ENCODE peak calls at places on chromosomes 2 and 18, in five cellular contexts. T is kidney, J is endothelial cell, O is H9, Z is epithelial cell of esophagus. D is an unnamed sample.

GRCh38 chr2:165018207-165018606 is 62.9 kb upstream of the SLC38A11 start:
- DNase-seq in T (no peak), J (no peak), O (peak), Z (no peak), D (no peak)

GRCh38 chr18:24799720-24800119 is 339.3 kb downstream of the HRH4 start:
- DNase-seq in T (no peak), J (no peak), O (no peak), Z (peak), D (no peak)

GRCh38 chr2:107393516-107393915 is 433.2 kb upstream of the RGPD4 start:
- DNase-seq in T (no peak), J (no peak), O (no peak), Z (peak), D (no peak)

GRCh38 chr18:59085797-59086196 is 53.9 kb upstream of the SEC11C start:
- DNase-seq in T (no peak), J (no peak), O (no peak), Z (peak), D (no peak)

GRCh38 chr2:5803547-5803946 is 111.4 kb downstream of the SOX11 start:
- DNase-seq in T (no peak), J (no peak), O (no peak), Z (no peak), D (no peak)

GRCh38 chr2:101047075-101047766 is 45.1 kb downstream of the RPL31 start:
- DNase-seq in T (peak), J (no peak), O (no peak), Z (peak), D (no peak)

GRCh38 chr2:163884416-163884815 is 148.6 kb upstream of the FIGN start:
- DNase-seq in T (no peak), J (no peak), O (no peak), Z (no peak), D (no peak)

GRCh38 chr2:27086722-27087446 is at the start of gene KHK:
- DNase-seq in T (peak), J (peak), O (no peak), Z (peak), D (peak)

GRCh38 chr18:77776104-77776503 is 526.5 kb downstream of the GALR1 start:
- DNase-seq in T (no peak), J (no peak), O (no peak), Z (no peak), D (no peak)

GRCh38 chr2:235330775-235331438 is 162.9 kb upstream of the AGAP1 start:
- DNase-seq in T (no peak), J (no peak), O (no peak), Z (peak), D (no peak)

GRCh38 chr18:73679941-73680700 is 467.5 kb downstream of the FBXO15 start:
- DNase-seq in T (no peak), J (no peak), O (no peak), Z (peak), D (no peak)

GRCh38 chr2:152558174-152559091 is 158.8 kb downstream of the PRPF40A start:
- DNase-seq in T (no peak), J (no peak), O (no peak), Z (peak), D (no peak)

GRCh38 chr2:240810199-240810598 is 9.8 kb downstream of the KIF1A start:
- DNase-seq in T (no peak), J (no peak), O (no peak), Z (no peak), D (no peak)
- TF ChIP-seq CTCF in T (no peak), J (no peak), O (peak), Z (no peak), D (no peak)

DNA sequence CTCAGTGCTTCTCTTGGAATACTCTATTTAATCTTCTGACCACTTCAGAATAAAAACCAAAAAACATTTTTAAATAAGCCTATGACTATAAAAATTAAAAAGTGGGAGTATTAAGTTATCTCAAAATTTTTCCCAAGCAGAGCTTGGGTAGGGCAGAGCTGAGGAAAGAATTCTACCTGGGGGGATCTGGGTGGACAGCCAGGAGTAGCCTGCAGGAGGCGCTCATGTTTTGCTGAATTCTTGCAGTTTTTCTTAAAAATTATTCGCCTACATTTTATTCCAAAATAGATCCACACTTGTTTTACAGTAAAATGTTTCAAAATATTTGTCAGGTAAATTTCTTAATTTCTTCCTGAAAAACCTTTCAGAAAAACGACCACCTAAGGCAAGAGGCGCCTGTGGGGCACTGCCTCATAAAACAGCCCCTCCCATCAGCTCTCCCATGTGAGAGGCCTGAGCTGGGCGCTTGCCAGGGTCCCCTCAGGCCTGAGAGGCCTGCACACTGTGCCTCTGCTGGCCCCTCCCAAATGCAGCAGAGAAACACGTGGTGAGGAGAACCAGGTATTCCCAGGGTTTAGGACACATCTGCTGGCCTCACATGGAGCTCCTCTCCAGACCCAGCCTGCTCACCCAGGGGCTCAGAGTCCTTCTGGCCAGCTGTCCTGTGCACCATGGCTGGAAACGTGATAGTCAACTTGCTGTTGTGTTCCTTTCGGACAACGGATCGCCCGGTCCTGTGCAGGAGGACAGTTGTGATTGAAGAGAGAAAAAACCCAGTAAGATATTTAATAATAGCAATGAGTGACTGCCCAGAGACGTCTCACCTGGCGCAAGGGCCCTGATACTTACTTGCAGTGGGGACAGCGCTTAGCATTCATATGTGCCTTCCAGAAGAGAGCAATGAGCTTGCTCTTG is 17.5 kb downstream of the POLR1A start:
- DNase-seq in T (no peak), J (no peak), O (no peak), Z (no peak), D (no peak)
- TF ChIP-seq CTCF in T (peak), J (peak), O (peak), Z (peak), D (peak)

GRCh38 chr18:50313031-50313607 is 25.6 kb upstream of the CXXC1 start:
- DNase-seq in T (no peak), J (no peak), O (no peak), Z (no peak), D (no peak)
- TF ChIP-seq CTCF in T (no peak), J (no peak), O (no peak), Z (no peak), D (no peak)

GRCh38 chr18:12686100-12686499 is 16.4 kb downstream of the CEP76 start:
- DNase-seq in T (no peak), J (no peak), O (no peak), Z (peak), D (no peak)
- TF ChIP-seq CTCF in T (no peak), J (no peak), O (no peak), Z (peak), D (no peak)

GRCh38 chr18:76657911-76658475 is 163.0 kb upstream of the ZNF516 start:
- DNase-seq in T (no peak), J (no peak), O (no peak), Z (no peak), D (no peak)

GRCh38 chr18:76656925-76657324 is 161.9 kb upstream of the ZNF516 start:
- DNase-seq in T (no peak), J (no peak), O (no peak), Z (no peak), D (no peak)

GRCh38 chr18:76658627-76659026 is 163.6 kb upstream of the ZNF516 start:
- DNase-seq in T (no peak), J (peak), O (peak), Z (no peak), D (no peak)

GRCh38 chr18:76654536-76654935 is 159.5 kb upstream of the ZNF516 start:
- DNase-seq in T (no peak), J (no peak), O (no peak), Z (no peak), D (no peak)

DNA sequence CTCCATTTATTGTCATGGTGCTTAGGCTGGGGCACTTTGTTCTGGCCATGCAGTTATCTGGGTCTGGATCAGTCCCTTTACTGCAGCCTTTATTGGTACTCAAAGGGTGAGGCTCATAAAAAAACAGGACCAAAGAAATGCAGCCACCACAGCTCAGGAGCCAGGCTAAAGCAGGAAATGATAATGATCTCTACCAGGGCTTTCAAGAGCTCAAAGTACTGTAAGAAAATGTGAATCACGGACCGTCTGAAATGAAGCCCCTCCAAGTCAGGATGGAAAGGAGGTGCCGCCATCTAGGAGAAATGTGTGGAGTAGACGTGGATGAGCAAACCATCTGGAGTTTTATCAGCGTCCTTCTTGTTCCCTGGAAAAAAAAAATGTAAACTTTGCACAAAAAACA is 162.4 kb upstream of the ZNF516 start:
- DNase-seq in T (no peak), J (no peak), O (no peak), Z (no peak), D (no peak)
- TF ChIP-seq CTCF in T (no peak), J (no peak), O (peak), Z (no peak), D (no peak)

GRCh38 chr18:51619283-51619682 is 421.8 kb upstream of the MEX3C start:
- DNase-seq in T (no peak), J (no peak), O (no peak), Z (no peak), D (no peak)

GRCh38 chr18:51623653-51624052 is 426.2 kb upstream of the MEX3C start:
- DNase-seq in T (no peak), J (no peak), O (no peak), Z (peak), D (no peak)

GRCh38 chr18:51624311-51624710 is 426.8 kb upstream of the MEX3C start:
- DNase-seq in T (no peak), J (no peak), O (no peak), Z (no peak), D (no peak)

GRCh38 chr18:51622676-51623075 is 425.2 kb upstream of the MEX3C start:
- DNase-seq in T (no peak), J (no peak), O (no peak), Z (no peak), D (no peak)

GRCh38 chr18:51621103-51621969 is 423.9 kb upstream of the MEX3C start:
- DNase-seq in T (no peak), J (peak), O (peak), Z (peak), D (peak)
- TF ChIP-seq CTCF in T (peak), J (peak), O (peak), Z (peak), D (peak)

DNA sequence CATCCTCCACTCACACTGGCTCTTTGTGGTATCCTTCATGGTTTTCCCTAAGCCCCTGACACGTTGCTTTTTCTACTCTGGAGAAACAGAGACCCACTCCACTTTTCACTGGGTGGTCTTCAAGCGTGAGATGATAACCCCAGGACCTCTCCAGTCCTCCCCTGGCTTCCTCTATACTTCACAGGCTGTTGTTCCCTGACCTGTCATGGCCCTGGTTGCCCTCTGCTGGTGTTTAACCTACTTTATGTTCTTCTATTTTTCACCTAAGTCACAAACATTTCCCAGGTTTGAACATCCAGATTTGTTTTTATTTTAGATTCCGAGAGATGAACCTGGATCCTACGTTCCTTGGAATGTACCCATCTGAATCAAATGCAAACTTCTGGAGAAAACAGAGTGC is 84.5 kb downstream of the AOX1 start:
- DNase-seq in T (no peak), J (no peak), O (no peak), Z (no peak), D (no peak)
- TF ChIP-seq CTCF in T (no peak), J (no peak), O (peak), Z (no peak), D (no peak)

GRCh38 chr18:26963292-26963691 is 97.8 kb upstream of the AQP4 start:
- DNase-seq in T (no peak), J (no peak), O (no peak), Z (peak), D (no peak)

GRCh38 chr18:26961805-26962204 is 96.3 kb upstream of the AQP4 start:
- DNase-seq in T (no peak), J (no peak), O (no peak), Z (peak), D (no peak)

GRCh38 chr18:26965206-26965605 is 99.7 kb upstream of the AQP4 start:
- DNase-seq in T (no peak), J (no peak), O (no peak), Z (no peak), D (no peak)

GRCh38 chr18:26956894-26957293 is 91.4 kb upstream of the AQP4 start:
- DNase-seq in T (no peak), J (no peak), O (peak), Z (no peak), D (no peak)

GRCh38 chr18:26960901-26961300 is 95.4 kb upstream of the AQP4 start:
- DNase-seq in T (no peak), J (no peak), O (no peak), Z (peak), D (no peak)
- TF ChIP-seq CTCF in T (no peak), J (no peak), O (no peak), Z (no peak), D (no peak)

GRCh38 chr2:109277414-109277813 is 148.4 kb downstream of the SH3RF3 start:
- DNase-seq in T (no peak), J (no peak), O (no peak), Z (no peak), D (no peak)
- TF ChIP-seq CTCF in T (no peak), J (no peak), O (no peak), Z (no peak), D (no peak)

GRCh38 chr2:79630060-79630459 is 117.2 kb downstream of the CTNNA2 start:
- DNase-seq in T (peak), J (no peak), O (peak), Z (peak), D (no peak)
- TF ChIP-seq CTCF in T (no peak), J (no peak), O (peak), Z (no peak), D (no peak)